ENCODE peak calls at places on chromosomes 2 and 18, in nine cellular contexts. A is AG08396; T is retina; P is anterior cingulate cortex; S is tibial nerve; J is psoas muscle; R is T-helper 2 cell; G is GM04504; O is CD4-positive, alpha-beta T cell. U is an unnamed sample.

GRCh38 chr2:39755466-39755865 is 23.6 kb downstream of the THUMPD2 start:
- DNase-seq in J (no peak), G (no peak), R (no peak), O (no peak), A (no peak), S (no peak), T (no peak), P (no peak), U (no peak)

GRCh38 chr2:222399038-222399783 is 25.1 kb upstream of the SGPP2 start:
- DNase-seq in O (no peak), P (no peak), G (no peak), T (no peak), S (no peak), R (no peak), J (no peak), A (no peak), U (no peak)

GRCh38 chr2:230905448-230906430 is 19.3 kb downstream of the GPR55 start:
- DNase-seq in R (peak; percentile 59), G (no peak), S (no peak), O (peak; percentile 72), P (no peak), A (no peak), T (peak; percentile 52), J (no peak), U (peak; percentile 77)

GRCh38 chr2:24353933-24354332 is 6.4 kb downstream of the ITSN2 start:
- DNase-seq in J (no peak), S (no peak), T (no peak), P (no peak), G (no peak), R (no peak), A (no peak), O (no peak), U (no peak)

GRCh38 chr2:239533917-239534316 is 133.1 kb upstream of the HDAC4 start:
- DNase-seq in P (no peak), O (no peak), G (peak; percentile 7), T (no peak), J (peak; percentile 73), S (peak; percentile 53), R (no peak), A (no peak), U (no peak)

GRCh38 chr2:223635080-223635479 is 32.9 kb upstream of the SCG2 start:
- DNase-seq in T (no peak), P (no peak), J (no peak), A (no peak), G (peak; percentile 15), R (no peak), S (no peak), O (no peak), U (no peak)

GRCh38 chr2:219687882-219688559 is 60.6 kb downstream of the SLC4A3 start:
- DNase-seq in G (no peak), A (no peak), O (no peak), S (no peak), T (no peak), J (no peak), P (no peak), R (no peak), U (no peak)

GRCh38 chr18:62341423-62341920 is 16.4 kb downstream of the TNFRSF11A start:
- DNase-seq in G (no peak), S (no peak), A (no peak), O (no peak), R (no peak), T (peak; percentile 77), J (no peak), P (no peak), U (no peak)

U was measured in vagina.